ENCODE peak calls at places on chromosomes 3 and 15, in eight cellular contexts. I, L, Z, D, C, F, W and N are unnamed samples.

GRCh38 chr3:42051384-42052131 is 39.6 kb upstream of the TRAK1 start:
- DNase-seq in I (no peak), L (no peak), Z (no peak), D (no peak), C (no peak), F (no peak), W (no peak), N (no peak)

GRCh38 chr15:89575656-89576416 is 567 bp downstream of the TICRR start:
- DNase-seq in I (no peak), L (peak; percentile 27), Z (no peak), D (no peak), C (peak; percentile 11), F (peak; percentile 6), W (no peak), N (no peak)

GRCh38 chr15:70264738-70265465 is 167.2 kb upstream of the TLE3 start:
- DNase-seq in I (no peak), L (no peak), Z (no peak), D (no peak), C (no peak), F (no peak), W (no peak), N (no peak)

GRCh38 chr15:68206711-68207151 is 1.6 kb upstream of the CALML4 start:
- DNase-seq in I (no peak), L (no peak), Z (no peak), D (no peak), C (no peak), F (no peak), W (no peak), N (no peak)

GRCh38 chr3:38627956-38628355 is 21.5 kb downstream of the SCN5A start:
- DNase-seq in I (no peak), L (peak; percentile 31), Z (no peak), D (no peak), C (peak; percentile 14), F (no peak), W (no peak), N (peak; percentile 51)

GRCh38 chr3:15276028-15276717 is 56.2 kb downstream of the SH3BP5 start:
- DNase-seq in I (no peak), L (no peak), Z (no peak), D (no peak), C (no peak), F (no peak), W (no peak), N (no peak)

GRCh38 chr15:63473007-63473748 is 31.2 kb upstream of the USP3 start:
- DNase-seq in I (no peak), L (no peak), Z (no peak), D (peak; percentile 71), C (no peak), F (no peak), W (peak; percentile 61), N (no peak)

GRCh38 chr15:98123834-98124233 is 163.3 kb downstream of the ARRDC4 start:
- DNase-seq in I (no peak), L (peak; percentile 74), Z (no peak), D (no peak), C (no peak), F (no peak), W (no peak), N (no peak)

GRCh38 chr3:124276163-124276862 is 284.4 kb upstream of the ROPN1 start:
- DNase-seq in I (no peak), L (no peak), Z (no peak), D (no peak), C (no peak), F (no peak), W (no peak), N (no peak)

GRCh38 chr3:177102526-177102925 is 94.8 kb downstream of the TBL1XR1 start:
- DNase-seq in I (no peak), L (peak; percentile 8), Z (no peak), D (no peak), C (no peak), F (peak; percentile 29), W (no peak), N (peak; percentile 17)

GRCh38 chr3:143329567-143330164 is 210.1 kb downstream of the CHST2 start:
- DNase-seq in I (no peak), L (no peak), Z (no peak), D (no peak), C (no peak), F (peak; percentile 29), W (no peak), N (no peak)

GRCh38 chr3:196322-197153 is at the start of gene CHL1:
- DNase-seq in I (no peak), L (peak; percentile 5), Z (no peak), D (no peak), C (no peak), F (no peak), W (peak; percentile 10), N (peak; percentile 20)

GRCh38 chr3:195150194-195151118 is 120.5 kb downstream of the XXYLT1 start:
- DNase-seq in I (no peak), L (no peak), Z (no peak), D (no peak), C (no peak), F (peak; percentile 82), W (peak; percentile 94), N (peak; percentile 68)

GRCh38 chr15:31133890-31134289 is 32.4 kb upstream of the TRPM1 start:
- DNase-seq in I (no peak), L (no peak), Z (no peak), D (no peak), C (no peak), F (no peak), W (no peak), N (no peak)